ENCODE peak calls at places on chromosomes 6 and 20, in five cellular contexts. F, P, Q, Y and U are unnamed samples. For H3K4me1, the result is how much of the 10 kb centered on the place peaks cover.

GRCh38 chr20:25623225-25623735 is 534 bp downstream of the NANP start:
- DNase-seq in Q (peak), P (peak), Y (peak), F (peak), U (peak)

GRCh38 chr6:44151348-44152108 is 7.1 kb upstream of the CAPN11 start:
- DNase-seq in F (peak), Y (peak), Q (peak), P (peak), U (peak)

GRCh38 chr20:1323830-1324597 is 4.9 kb downstream of the SDCBP2 start:
- DNase-seq in Y (no peak), Q (no peak), P (no peak), F (no peak), U (no peak)

GRCh38 chr20:31671324-31671723 is 33.6 kb downstream of the COX4I2 start:
- DNase-seq in Y (no peak), P (no peak), Q (no peak), F (no peak), U (no peak)

GRCh38 chr6:111441678-111442243 is 41.3 kb downstream of the REV3L start:
- DNase-seq in F (no peak), Q (no peak), Y (no peak), P (no peak), U (no peak)

GRCh38 chr20:59735486-59735885 is 131.1 kb downstream of the PHACTR3 start:
- DNase-seq in F (no peak), Y (no peak), Q (no peak), P (no peak), U (no peak)

GRCh38 chr20:2604506-2604835 is 48.0 kb upstream of the NOP56 start:
- DNase-seq in Y (peak), P (no peak), Q (no peak), F (no peak), U (no peak)

GRCh38 chr6:162728177-162728571 is 400 bp downstream of the PACRG start:
- DNase-seq in Q (no peak), F (no peak), P (no peak), Y (no peak), U (no peak)

GRCh38 chr6:139757766-139758655 is 383.6 kb upstream of the CITED2 start:
- DNase-seq in Y (no peak), Q (no peak), F (no peak), P (no peak), U (no peak)

GRCh38 chr6:29553268-29554057 is 6.1 kb downstream of the UBD start:
- DNase-seq in Y (peak), F (peak), Q (no peak), P (peak), U (no peak)

GRCh38 chr20:44959082-44959895 is 908 bp downstream of the TOMM34 start:
- DNase-seq in F (no peak), Y (peak), P (peak), Q (peak), U (no peak)

GRCh38 chr20:48538058-48538825 is 289.6 kb downstream of the PREX1 start:
- DNase-seq in Q (no peak), Y (no peak), F (no peak), P (no peak), U (peak)

GRCh38 chr6:144013486-144013909 is 5.4 kb upstream of the PLAGL1 start:
- DNase-seq in Q (peak), F (peak), Y (peak), P (peak), U (peak)

GRCh38 chr20:35226775-35227681 is 538 bp downstream of the MMP24 start:
- DNase-seq in Y (peak), P (peak), F (peak), Q (peak), U (peak)

GRCh38 chr6:79234150-79235022 is at the start of gene HMGN3:
- DNase-seq in Q (peak), Y (peak), P (peak), F (peak), U (peak)

GRCh38 chr20:3235661-3236324 is 3.2 kb downstream of the SLC4A11 start:
- DNase-seq in F (no peak), Y (no peak), Q (no peak), P (no peak), U (no peak)

DNA sequence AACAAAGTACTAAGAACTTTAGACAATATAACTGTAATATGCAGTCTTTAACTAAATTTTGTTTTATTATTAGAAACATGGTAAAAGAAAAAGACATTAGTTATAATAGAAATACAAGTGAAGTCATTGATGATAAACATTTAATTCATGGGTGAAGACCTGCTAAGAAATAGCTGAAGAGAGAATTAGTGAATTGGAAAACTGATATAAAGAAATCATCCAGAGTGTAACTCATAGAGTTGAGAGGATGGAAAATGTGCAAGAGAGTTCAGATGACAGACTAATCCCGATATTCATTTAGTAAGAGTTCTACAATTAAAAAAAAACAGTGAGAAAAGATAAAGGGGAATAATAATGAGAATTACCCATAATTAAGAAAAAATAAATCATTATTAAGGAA is 220.7 kb upstream of the THBS2 start:
- DNase-seq in F (no peak), Y (no peak), Q (no peak), P (no peak), U (no peak)
- H3K4me3 ChIP-seq in F (no peak), Y (no peak), Q (no peak), P (no peak), U (no peak)

DNA sequence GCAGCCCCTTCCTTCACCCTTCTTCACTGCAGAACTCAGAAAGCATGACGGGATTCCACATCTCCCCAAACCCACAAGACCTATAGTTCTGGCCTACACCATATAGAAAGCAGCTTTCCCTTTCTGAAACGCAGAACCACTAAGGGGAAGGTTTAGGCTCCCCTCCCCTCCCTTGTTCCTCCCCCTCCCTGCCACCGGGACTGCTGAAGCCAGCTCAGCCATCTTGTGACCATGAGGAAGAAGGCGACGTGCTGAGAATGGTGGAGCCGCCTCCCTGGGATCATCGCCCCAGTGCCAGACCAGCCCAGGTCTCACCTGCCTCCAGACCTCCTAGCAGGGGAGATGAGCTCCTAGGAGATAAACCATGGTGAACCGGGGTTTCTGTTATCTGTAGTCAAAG is 19.6 kb downstream of the SERPINB6 start:
- DNase-seq in Q (no peak), F (peak), Y (no peak), P (no peak), U (no peak)
- H3K4me1 ChIP-seq in Q (under half), F (under half), Y (under half), P (half or more), U (under half)

DNA sequence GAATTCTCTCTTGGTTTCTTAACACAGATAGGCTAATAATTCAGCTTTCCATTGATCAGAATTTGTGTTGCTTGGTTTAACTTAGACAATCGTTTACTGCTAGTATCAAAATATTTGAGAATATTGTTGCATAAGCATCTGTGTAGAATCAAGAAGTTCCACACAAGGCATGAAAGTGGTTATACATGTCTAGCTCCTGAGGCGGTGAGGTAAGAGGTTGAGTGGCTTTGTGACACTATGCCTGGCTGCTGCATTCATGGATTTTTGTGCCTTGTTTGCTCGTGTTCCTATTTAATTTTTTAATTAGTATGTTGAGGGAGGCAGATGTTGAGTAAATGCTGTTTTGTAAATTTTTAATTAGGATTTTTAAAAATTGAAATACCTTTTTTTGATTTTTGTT is 10.2 kb downstream of the PKIB start:
- DNase-seq in F (no peak), Y (no peak), Q (no peak), P (no peak), U (no peak)
- TF ChIP-seq CTCF in F (no peak), Y (no peak), Q (no peak), P (no peak), U (no peak)

GRCh38 chr6:88008821-88009220 is 38.8 kb upstream of the SPACA1 start:
- DNase-seq in P (no peak), Q (no peak), Y (no peak), F (no peak), U (no peak)

GRCh38 chr6:88013554-88013953 is 34.1 kb upstream of the SPACA1 start:
- DNase-seq in P (no peak), Y (no peak), F (no peak), Q (peak), U (no peak)

GRCh38 chr6:88008411-88008810 is 39.2 kb upstream of the SPACA1 start:
- DNase-seq in P (no peak), Y (no peak), Q (no peak), F (no peak), U (no peak)

GRCh38 chr6:88013015-88013414 is 34.6 kb upstream of the SPACA1 start:
- DNase-seq in F (no peak), P (no peak), Q (peak), Y (no peak), U (no peak)
- H3K4me3 ChIP-seq in F (no peak), P (no peak), Q (peak), Y (no peak), U (no peak)

GRCh38 chr6:9831783-9832182 is 583.1 kb downstream of the TFAP2A start:
- DNase-seq in F (no peak), Q (no peak), Y (no peak), P (no peak), U (no peak)
- H3K4me1 ChIP-seq in F (under half), Q (under half), Y (under half), P (under half), U (under half)

DNA sequence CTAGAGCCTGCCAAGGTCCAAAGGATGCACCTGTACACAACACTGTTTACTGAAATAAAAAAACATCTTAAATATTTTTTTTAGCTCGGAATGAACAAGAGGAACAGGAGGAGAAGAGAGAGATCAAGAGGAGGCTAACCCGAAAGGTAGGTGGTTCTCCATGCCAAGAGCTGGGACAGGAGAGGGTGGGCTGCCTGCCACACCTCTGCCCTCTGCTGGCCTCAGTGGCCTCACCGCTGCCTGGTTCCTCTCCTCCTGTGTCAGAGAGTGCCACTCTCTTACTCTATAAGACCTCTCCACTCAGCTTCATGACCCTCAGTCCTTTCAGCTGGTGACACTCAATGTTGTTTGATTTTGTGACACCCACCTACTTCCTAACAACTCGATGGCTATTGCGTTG is 50.2 kb downstream of the TBC1D7 start:
- DNase-seq in F (no peak), P (no peak), Y (peak), Q (peak), U (no peak)
- TF ChIP-seq CTCF in F (no peak), P (no peak), Y (no peak), Q (peak), U (peak)

GRCh38 chr20:24357169-24357568 is 112.3 kb upstream of the SYNDIG1 start:
- DNase-seq in Q (no peak), Y (no peak), F (no peak), P (no peak), U (no peak)
- H3K4me3 ChIP-seq in Q (no peak), Y (no peak), F (no peak), P (no peak), U (no peak)

GRCh38 chr6:169904051-169904922 is 152.9 kb downstream of the ERMARD start:
- DNase-seq in Q (no peak), F (no peak), Y (no peak), P (no peak), U (no peak)

GRCh38 chr6:169902604-169903003 is 151.2 kb downstream of the ERMARD start:
- DNase-seq in Q (no peak), Y (no peak), P (no peak), F (no peak), U (no peak)

GRCh38 chr6:169902070-169902469 is 150.6 kb downstream of the ERMARD start:
- DNase-seq in P (no peak), F (no peak), Y (no peak), Q (no peak), U (no peak)

GRCh38 chr6:169905041-169905807 is 153.8 kb downstream of the ERMARD start:
- DNase-seq in P (peak), F (no peak), Q (no peak), Y (no peak), U (no peak)

DNA sequence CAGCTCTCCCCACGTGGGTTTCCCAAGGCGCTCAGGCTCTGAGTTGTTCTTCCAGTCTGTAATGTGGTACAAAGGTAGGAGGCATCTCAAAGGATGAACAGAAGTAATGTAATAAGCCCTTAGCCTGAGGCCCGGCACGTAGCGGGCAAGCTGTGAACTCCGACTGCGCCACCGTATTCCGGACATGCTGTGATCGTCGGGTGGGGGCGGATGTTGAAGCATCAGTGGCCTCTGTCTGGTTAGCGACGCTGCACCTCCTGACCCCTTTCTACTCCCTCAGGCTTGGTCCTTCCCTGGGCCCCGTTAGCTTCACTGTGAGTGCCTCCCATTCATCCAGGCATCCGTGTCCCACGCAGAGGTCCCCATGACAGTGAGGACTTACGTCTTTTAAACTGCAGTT is 151.7 kb downstream of the ERMARD start:
- DNase-seq in F (no peak), Y (no peak), P (no peak), Q (no peak), U (no peak)
- H3K4me1 ChIP-seq in F (under half), Y (under half), P (under half), Q (under half), U (under half)

DNA sequence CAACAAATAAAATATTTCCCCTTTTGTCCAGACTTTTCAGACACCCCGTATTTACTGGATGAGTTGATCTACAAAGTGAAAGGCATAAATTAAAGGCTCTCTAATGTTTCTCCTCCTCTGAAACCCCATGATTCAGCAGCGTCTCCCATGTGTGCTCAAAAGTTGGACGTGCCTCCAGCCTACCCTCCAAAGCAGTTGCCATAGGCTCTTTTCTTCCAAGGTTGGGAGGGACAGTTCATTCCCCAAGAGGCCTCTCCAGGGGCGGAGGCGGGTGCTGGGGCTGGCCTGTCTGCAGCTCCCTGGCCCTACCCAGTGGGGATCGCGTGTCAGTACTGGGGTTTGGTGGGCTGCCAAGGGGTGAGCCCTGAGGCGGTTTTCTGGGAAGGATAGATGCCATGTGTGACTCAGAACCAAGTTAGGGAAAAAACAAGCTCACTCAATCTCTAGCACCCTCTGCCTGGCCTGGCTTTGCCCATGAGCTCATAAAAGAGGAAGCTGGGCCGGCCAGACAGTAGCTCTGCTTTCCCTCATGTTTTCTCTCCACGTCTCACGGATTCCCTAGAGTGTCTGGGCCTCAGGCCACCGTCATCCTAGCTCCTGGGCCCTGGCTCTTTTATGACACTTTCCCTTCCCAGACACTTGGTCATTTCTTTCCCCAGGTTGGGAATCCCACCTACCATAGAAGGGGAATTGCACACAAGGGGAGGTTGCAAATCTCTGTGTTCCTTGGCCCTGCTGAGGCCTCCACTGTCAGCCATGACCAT is 8.0 kb upstream of the IER3 start:
- DNase-seq in F (peak), Y (peak), Q (no peak), P (peak), U (no peak)
- TF ChIP-seq CTCF in F (no peak), Y (peak), Q (no peak), P (no peak), U (no peak)

DNA sequence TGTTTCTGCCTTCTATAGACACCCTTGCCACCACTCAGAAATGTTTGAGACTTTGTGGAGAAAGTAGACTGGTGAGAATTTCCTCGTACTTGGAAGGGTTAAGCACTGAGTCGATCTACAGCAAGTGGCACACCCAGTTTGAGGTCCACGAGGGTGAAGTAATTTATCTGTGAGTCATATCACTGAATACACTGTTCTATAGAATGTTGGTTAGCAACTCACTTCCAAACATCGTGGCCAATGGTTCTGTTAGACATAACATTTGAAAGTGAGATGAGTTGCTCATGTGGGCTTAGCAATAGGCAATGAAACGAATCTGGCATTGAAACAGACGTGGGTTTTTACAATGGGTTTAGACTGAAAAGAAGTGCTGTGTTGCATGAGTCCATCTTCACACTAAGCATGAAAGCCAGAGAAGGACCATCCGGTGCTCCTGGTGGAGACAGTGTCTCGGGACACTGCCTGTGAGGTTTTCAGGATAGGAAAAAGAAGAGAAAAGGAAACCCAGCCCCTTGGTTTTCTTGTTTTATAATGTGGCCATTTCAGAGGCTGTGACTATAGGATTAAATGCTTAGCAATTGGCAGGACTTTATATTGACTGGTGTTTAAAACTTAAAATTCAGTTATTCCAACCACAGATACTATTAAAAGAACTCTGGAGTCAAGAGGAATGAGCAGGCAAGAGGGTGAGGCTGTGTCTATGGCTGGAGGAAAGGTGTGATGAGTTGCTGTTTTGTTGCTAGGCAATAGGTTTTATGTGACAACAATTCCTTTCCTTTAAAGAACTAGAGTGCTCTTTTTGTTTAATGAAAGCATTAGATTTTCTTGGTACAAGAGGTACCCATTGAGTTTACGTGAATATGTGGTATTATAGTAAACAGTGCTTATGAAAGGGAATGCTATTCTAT is 31.0 kb upstream of the EZR start:
- DNase-seq in F (no peak), Y (no peak), P (no peak), Q (no peak), U (peak)
- H3K4me3 ChIP-seq in F (no peak), Y (no peak), P (no peak), Q (no peak), U (no peak)